ENCODE peak calls at places on chromosomes 13 and 19, in seven cellular contexts. One of them, this sample, is unnamed.

GRCh38 chr13:99129050-99129449 is 71.6 kb upstream of the UBAC2 start:
- DNase-seq in SW 1271: no peak
- DNase-seq in NCI-H2171: no peak
- DNase-seq in NCI-H1417: no peak
- DNase-seq in stimulated activated CD4-positive, alpha-beta T cell treated with anti-CD3 and anti-CD28 coated beads, Interleukin-2, amount 100 ng/mL, for 48 hours: no peak
- DNase-seq in NCI-H1105: no peak
- DNase-seq in ascending aorta: no peak
- DNase-seq in this sample: no peak

GRCh38 chr19:34172661-34173144 is 399 bp downstream of the LSM14A start:
- DNase-seq in SW 1271: no peak
- DNase-seq in NCI-H2171: no peak
- DNase-seq in NCI-H1417: no peak
- DNase-seq in stimulated activated CD4-positive, alpha-beta T cell treated with anti-CD3 and anti-CD28 coated beads, Interleukin-2, amount 100 ng/mL, for 48 hours: no peak
- DNase-seq in NCI-H1105: no peak
- DNase-seq in ascending aorta: no peak
- DNase-seq in this sample: no peak

GRCh38 chr19:43224855-43225253 is 19.4 kb upstream of the PSG4 start:
- DNase-seq in SW 1271: no peak
- DNase-seq in NCI-H2171: no peak
- DNase-seq in NCI-H1417: no peak
- DNase-seq in stimulated activated CD4-positive, alpha-beta T cell treated with anti-CD3 and anti-CD28 coated beads, Interleukin-2, amount 100 ng/mL, for 48 hours: no peak
- DNase-seq in NCI-H1105: no peak
- DNase-seq in ascending aorta: no peak
- DNase-seq in this sample: no peak

GRCh38 chr19:28519950-28520861 is 692.7 kb downstream of the UQCRFS1 start:
- DNase-seq in SW 1271: no peak
- DNase-seq in NCI-H2171: no peak
- DNase-seq in NCI-H1417: no peak
- DNase-seq in stimulated activated CD4-positive, alpha-beta T cell treated with anti-CD3 and anti-CD28 coated beads, Interleukin-2, amount 100 ng/mL, for 48 hours: no peak
- DNase-seq in NCI-H1105: peak; percentile 95
- DNase-seq in ascending aorta: no peak
- DNase-seq in this sample: no peak

GRCh38 chr19:39339636-39340035 is 2.6 kb upstream of the SAMD4B start:
- DNase-seq in SW 1271: no peak
- DNase-seq in NCI-H2171: no peak
- DNase-seq in NCI-H1417: no peak
- DNase-seq in stimulated activated CD4-positive, alpha-beta T cell treated with anti-CD3 and anti-CD28 coated beads, Interleukin-2, amount 100 ng/mL, for 48 hours: no peak
- DNase-seq in NCI-H1105: no peak
- DNase-seq in ascending aorta: no peak
- DNase-seq in this sample: no peak

GRCh38 chr19:16018106-16018755 is 58.1 kb upstream of the TPM4 start:
- DNase-seq in SW 1271: no peak
- DNase-seq in NCI-H2171: no peak
- DNase-seq in NCI-H1417: no peak
- DNase-seq in stimulated activated CD4-positive, alpha-beta T cell treated with anti-CD3 and anti-CD28 coated beads, Interleukin-2, amount 100 ng/mL, for 48 hours: no peak
- DNase-seq in NCI-H1105: no peak
- DNase-seq in ascending aorta: no peak
- DNase-seq in this sample: no peak

GRCh38 chr13:38141792-38142191 is 207.9 kb upstream of the UFM1 start:
- DNase-seq in SW 1271: no peak
- DNase-seq in NCI-H2171: no peak
- DNase-seq in NCI-H1417: no peak
- DNase-seq in stimulated activated CD4-positive, alpha-beta T cell treated with anti-CD3 and anti-CD28 coated beads, Interleukin-2, amount 100 ng/mL, for 48 hours: no peak
- DNase-seq in NCI-H1105: no peak
- DNase-seq in ascending aorta: no peak
- DNase-seq in this sample: no peak

GRCh38 chr19:31340059-31341025 is 8.9 kb downstream of the TSHZ3 start:
- DNase-seq in SW 1271: no peak
- DNase-seq in NCI-H2171: no peak
- DNase-seq in NCI-H1417: no peak
- DNase-seq in stimulated activated CD4-positive, alpha-beta T cell treated with anti-CD3 and anti-CD28 coated beads, Interleukin-2, amount 100 ng/mL, for 48 hours: no peak
- DNase-seq in NCI-H1105: peak; percentile 80
- DNase-seq in ascending aorta: no peak
- DNase-seq in this sample: no peak

GRCh38 chr13:41587490-41587889 is 130.1 kb downstream of the RGCC start:
- DNase-seq in SW 1271: no peak
- DNase-seq in NCI-H2171: no peak
- DNase-seq in NCI-H1417: no peak
- DNase-seq in stimulated activated CD4-positive, alpha-beta T cell treated with anti-CD3 and anti-CD28 coated beads, Interleukin-2, amount 100 ng/mL, for 48 hours: no peak
- DNase-seq in NCI-H1105: no peak
- DNase-seq in ascending aorta: no peak
- DNase-seq in this sample: no peak

GRCh38 chr19:3593156-3593555 is 7.9 kb downstream of the GIPC3 start:
- DNase-seq in SW 1271: no peak
- DNase-seq in NCI-H2171: no peak
- DNase-seq in NCI-H1417: no peak
- DNase-seq in stimulated activated CD4-positive, alpha-beta T cell treated with anti-CD3 and anti-CD28 coated beads, Interleukin-2, amount 100 ng/mL, for 48 hours: no peak
- DNase-seq in NCI-H1105: no peak
- DNase-seq in ascending aorta: no peak
- DNase-seq in this sample: no peak

This sample was measured in COR-L47.